ENCODE peak calls at places on chromosomes 6 and 20, in eight cellular contexts. J is HFFc6; C is mesenteric fat pad; N is kidney tubule cell; E is pons; V is fibroblast of lung; S is effector CD4-positive, alpha-beta T cell; P is tibial nerve. W is an unnamed sample.

GRCh38 chr20:20706285-20706684 is 6.2 kb downstream of the RALGAPA2 start:
- DNase-seq in P (no peak), S (no peak), V (no peak), C (no peak), N (no peak), J (no peak), E (no peak), W (no peak)

GRCh38 chr6:136087986-136088385 is 162.1 kb downstream of the MTFR2 start:
- DNase-seq in P (no peak), C (no peak), V (peak), S (no peak), N (peak), E (no peak), J (no peak), W (no peak)

GRCh38 chr20:4601630-4602296 is 119.9 kb upstream of the PRND start:
- DNase-seq in V (peak), P (no peak), C (no peak), S (no peak), J (no peak), E (peak), N (peak), W (no peak)

GRCh38 chr6:20751293-20751946 is 217.2 kb downstream of the CDKAL1 start:
- DNase-seq in C (no peak), N (no peak), S (no peak), V (peak), J (no peak), P (no peak), E (no peak), W (no peak)

GRCh38 chr6:27547157-27548075 is 74.5 kb upstream of the ZNF184 start:
- DNase-seq in E (peak), P (no peak), V (peak), J (peak), S (no peak), N (peak), C (no peak), W (no peak)

GRCh38 chr6:143936347-143936746 is 71.7 kb downstream of the PLAGL1 start:
- DNase-seq in N (no peak), C (no peak), E (no peak), P (no peak), J (no peak), V (no peak), S (no peak), W (no peak)

GRCh38 chr6:158474961-158475343 is 84.9 kb upstream of the TMEM181 start:
- DNase-seq in N (no peak), S (no peak), C (no peak), P (no peak), E (no peak), V (peak), J (peak), W (no peak)

GRCh38 chr6:49541210-49541724 is 9.2 kb upstream of the C6orf141 start:
- DNase-seq in N (peak), E (no peak), J (peak), V (peak), C (no peak), P (no peak), S (no peak), W (no peak)

GRCh38 chr6:26475823-26476729 is 18.3 kb downstream of the BTN2A1 start:
- DNase-seq in N (no peak), S (no peak), C (no peak), E (no peak), V (peak), P (no peak), J (peak), W (no peak)

GRCh38 chr20:22719250-22719649 is 134.9 kb upstream of the FOXA2 start:
- DNase-seq in E (no peak), C (no peak), J (no peak), P (no peak), V (no peak), S (no peak), N (no peak), W (no peak)